ENCODE peak calls at places on chromosomes 16 and 17, in six cellular contexts. V is ovary, H is sigmoid colon, X is GM12878, Q is suprapubic skin, S is stomach. L is an unnamed sample. For H3K27me3, the result is how much of the 10 kb centered on the place peaks cover.

GRCh38 chr17:78798695-78799559 is 16.9 kb upstream of the CYTH1 start:
- DNase-seq in Q (no peak), S (no peak), X (no peak), H (no peak), V (no peak), L (no peak)

GRCh38 chr16:35102780-35103403 is 1643.5 kb downstream of the TP53TG3F start:
- DNase-seq in S (no peak), H (no peak), Q (no peak), V (no peak), X (no peak), L (no peak)

GRCh38 chr17:51741447-51741846 is 417.1 kb downstream of the CA10 start:
- DNase-seq in V (no peak), S (no peak), X (no peak), Q (no peak), H (no peak), L (no peak)

GRCh38 chr16:79607587-79607986 is 7.0 kb upstream of the MAF start:
- DNase-seq in Q (no peak), V (peak), X (no peak), H (no peak), S (no peak), L (no peak)

GRCh38 chr16:30953511-30954124 is 3.9 kb upstream of the SETD1A start:
- DNase-seq in S (peak), H (peak), Q (no peak), V (peak), X (no peak), L (peak)

GRCh38 chr16:87979352-87979751 is 28.1 kb downstream of the BANP start:
- DNase-seq in Q (no peak), X (no peak), H (peak), V (no peak), S (peak), L (no peak)

GRCh38 chr16:29820271-29820701 is at the start of gene MVP:
- DNase-seq in H (peak), S (peak), X (no peak), Q (no peak), V (peak), L (peak)

GRCh38 chr17:27654136-27654535 is 23.1 kb downstream of the LGALS9 start:
- DNase-seq in S (no peak), H (peak), X (no peak), Q (no peak), V (no peak), L (no peak)

GRCh38 chr17:43016216-43016615 is 6.0 kb downstream of the VAT1 start:
- DNase-seq in Q (no peak), X (no peak), V (no peak), H (no peak), S (no peak), L (no peak)

GRCh38 chr16:18832613-18833012 is 31.3 kb upstream of the ARL6IP1 start:
- DNase-seq in V (no peak), X (no peak), S (no peak), H (no peak), Q (no peak), L (no peak)

GRCh38 chr17:79388556-79389295 is 222.1 kb downstream of the RBFOX3 start:
- DNase-seq in X (no peak), H (no peak), S (peak), Q (no peak), V (no peak), L (no peak)

GRCh38 chr17:78448356-78448993 is 70.0 kb downstream of the PGS1 start:
- DNase-seq in Q (no peak), V (no peak), S (no peak), X (no peak), H (no peak), L (no peak)

GRCh38 chr16:78648517-78648916 is 549.1 kb downstream of the WWOX start:
- DNase-seq in X (no peak), H (no peak), V (peak), Q (no peak), S (peak), L (no peak)

GRCh38 chr16:13911871-13912270 is 8.1 kb upstream of the ERCC4 start:
- DNase-seq in H (no peak), X (no peak), S (no peak), V (no peak), Q (no peak), L (no peak)

GRCh38 chr17:79042421-79043190 is 18.6 kb downstream of the C1QTNF1 start:
- DNase-seq in V (peak), Q (no peak), S (peak), X (no peak), H (peak), L (peak)

GRCh38 chr17:4808378-4808767 is 1.4 kb downstream of the PLD2 start:
- DNase-seq in Q (no peak), V (peak), X (no peak), H (peak), S (peak), L (no peak)

GRCh38 chr17:1486802-1487695 is 5.4 kb downstream of the MYO1C start:
- DNase-seq in S (peak), X (peak), H (peak), Q (peak), V (peak), L (peak)

GRCh38 chr16:75566889-75567255 is 693 bp downstream of the GABARAPL2 start:
- DNase-seq in X (no peak), V (no peak), S (no peak), H (no peak), Q (no peak), L (no peak)

GRCh38 chr17:51046527-51047384 is 73.9 kb downstream of the SPAG9 start:
- DNase-seq in V (peak), X (no peak), H (peak), S (no peak), Q (no peak), L (peak)

GRCh38 chr17:19583871-19584270 is 50.2 kb downstream of the SLC47A1 start:
- DNase-seq in S (no peak), X (no peak), H (no peak), V (no peak), Q (no peak), L (no peak)

GRCh38 chr17:19579192-19579668 is 45.6 kb downstream of the SLC47A1 start:
- DNase-seq in X (no peak), S (no peak), V (peak), Q (no peak), H (no peak), L (no peak)

GRCh38 chr17:19574956-19575355 is 41.3 kb downstream of the SLC47A1 start:
- DNase-seq in S (no peak), X (no peak), Q (no peak), H (no peak), V (no peak), L (no peak)

GRCh38 chr17:19579867-19580565 is 46.4 kb downstream of the SLC47A1 start:
- DNase-seq in S (no peak), V (peak), H (no peak), Q (no peak), X (no peak), L (no peak)

GRCh38 chr17:19578545-19578944 is 44.9 kb downstream of the SLC47A1 start:
- DNase-seq in Q (no peak), S (no peak), V (no peak), H (no peak), X (no peak), L (no peak)
- TF ChIP-seq CTCF in Q (no peak), S (no peak), V (no peak), H (no peak), X (no peak), L (no peak)

GRCh38 chr16:2962334-2963073 is 1.6 kb upstream of the KREMEN2 start:
- DNase-seq in X (no peak), V (no peak), Q (no peak), H (no peak), S (no peak), L (no peak)

GRCh38 chr16:2966043-2966802 is 2.1 kb downstream of the KREMEN2 start:
- DNase-seq in S (no peak), H (no peak), Q (no peak), V (no peak), X (no peak), L (no peak)

GRCh38 chr16:2963611-2964415 is at the start of gene KREMEN2:
- DNase-seq in X (no peak), S (no peak), H (no peak), V (no peak), Q (no peak), L (no peak)

GRCh38 chr16:2963074-2963610 is 933 bp upstream of the KREMEN2 start:
- DNase-seq in Q (no peak), X (no peak), H (no peak), S (no peak), V (no peak), L (no peak)

DNA sequence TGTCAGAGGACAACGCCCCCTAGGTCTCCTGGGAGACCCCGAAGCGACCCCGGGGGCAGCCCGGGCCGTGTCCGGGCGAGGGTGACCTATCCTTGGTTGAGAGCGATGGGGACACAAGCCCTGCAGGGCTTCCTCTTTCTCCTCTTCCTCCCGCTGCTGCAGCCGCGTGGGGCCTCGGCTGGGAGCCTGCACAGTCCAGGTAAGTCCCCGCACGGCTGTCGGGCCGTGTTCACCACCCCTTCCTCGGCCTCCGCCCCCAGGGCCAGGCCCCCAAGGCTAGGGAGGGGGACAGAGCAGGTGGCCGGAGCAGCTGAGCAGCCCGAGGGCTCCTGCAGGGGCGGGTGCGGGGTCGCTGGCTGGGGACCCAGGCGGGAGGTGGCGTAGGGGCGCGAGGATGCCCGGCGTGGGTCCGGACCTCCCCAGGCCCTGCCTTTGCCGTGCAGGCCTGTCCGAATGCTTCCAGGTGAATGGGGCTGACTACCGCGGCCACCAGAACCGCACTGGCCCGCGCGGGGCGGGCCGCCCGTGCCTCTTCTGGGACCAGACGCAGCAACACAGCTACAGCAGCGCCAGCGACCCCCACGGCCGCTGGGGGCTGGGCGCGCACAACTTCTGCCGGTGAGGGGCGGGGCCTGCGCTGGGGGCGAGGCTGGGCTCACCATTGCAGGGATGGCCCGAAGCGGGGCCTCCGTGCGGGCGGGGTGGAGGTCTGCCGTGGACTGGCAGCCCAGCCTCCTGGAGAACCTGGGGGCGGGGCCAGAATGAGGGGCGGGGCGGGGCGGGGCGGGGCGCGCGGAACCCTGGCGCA is 545 bp downstream of the KREMEN2 start:
- DNase-seq in H (no peak), V (no peak), Q (no peak), S (peak), X (no peak), L (no peak)
- H3K27me3 ChIP-seq in H (half or more), V (under half), Q (half or more), S (under half), X (under half), L (half or more)

DNA sequence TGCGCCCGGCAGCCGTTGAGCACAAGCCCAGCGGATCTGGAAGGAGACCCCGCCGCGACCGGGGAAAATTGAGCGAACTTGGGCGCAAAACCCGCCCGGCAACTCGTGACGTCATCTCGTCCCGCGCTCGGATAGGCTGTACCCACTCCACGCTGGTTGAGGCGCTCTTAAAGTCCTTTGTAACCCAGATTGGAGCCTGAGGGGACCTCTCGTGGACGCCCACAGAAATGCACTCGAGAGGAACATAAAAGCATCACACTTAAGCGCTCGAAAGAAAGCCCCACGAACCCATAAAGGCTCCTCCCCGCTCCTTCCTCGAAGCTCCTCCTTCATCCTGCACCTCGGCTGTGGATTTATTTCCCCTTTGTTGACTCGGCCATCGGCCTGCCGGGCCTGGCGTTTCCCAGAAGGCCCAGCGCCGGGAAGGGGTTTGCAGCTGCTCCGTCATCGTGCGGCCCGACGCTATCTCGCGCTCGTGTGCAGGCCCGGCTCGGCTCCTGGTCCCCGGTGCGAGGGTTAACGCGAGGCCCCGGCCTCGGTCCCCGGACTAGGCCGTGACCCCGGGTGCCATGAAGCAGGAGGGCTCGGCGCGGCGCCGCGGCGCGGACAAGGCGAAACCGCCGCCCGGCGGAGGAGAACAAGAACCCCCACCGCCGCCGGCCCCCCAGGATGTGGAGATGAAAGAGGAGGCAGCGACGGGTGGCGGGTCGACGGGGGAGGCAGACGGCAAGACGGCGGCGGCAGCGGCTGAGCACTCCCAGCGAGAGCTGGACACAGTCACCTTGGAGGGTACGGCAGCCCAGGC is at the start of gene PSMD3:
- DNase-seq in V (peak), Q (peak), S (peak), H (peak), X (peak), L (peak)
- TF ChIP-seq EP300 in V (no peak), Q (no peak), S (no peak), H (no peak), X (peak), L (peak)

DNA sequence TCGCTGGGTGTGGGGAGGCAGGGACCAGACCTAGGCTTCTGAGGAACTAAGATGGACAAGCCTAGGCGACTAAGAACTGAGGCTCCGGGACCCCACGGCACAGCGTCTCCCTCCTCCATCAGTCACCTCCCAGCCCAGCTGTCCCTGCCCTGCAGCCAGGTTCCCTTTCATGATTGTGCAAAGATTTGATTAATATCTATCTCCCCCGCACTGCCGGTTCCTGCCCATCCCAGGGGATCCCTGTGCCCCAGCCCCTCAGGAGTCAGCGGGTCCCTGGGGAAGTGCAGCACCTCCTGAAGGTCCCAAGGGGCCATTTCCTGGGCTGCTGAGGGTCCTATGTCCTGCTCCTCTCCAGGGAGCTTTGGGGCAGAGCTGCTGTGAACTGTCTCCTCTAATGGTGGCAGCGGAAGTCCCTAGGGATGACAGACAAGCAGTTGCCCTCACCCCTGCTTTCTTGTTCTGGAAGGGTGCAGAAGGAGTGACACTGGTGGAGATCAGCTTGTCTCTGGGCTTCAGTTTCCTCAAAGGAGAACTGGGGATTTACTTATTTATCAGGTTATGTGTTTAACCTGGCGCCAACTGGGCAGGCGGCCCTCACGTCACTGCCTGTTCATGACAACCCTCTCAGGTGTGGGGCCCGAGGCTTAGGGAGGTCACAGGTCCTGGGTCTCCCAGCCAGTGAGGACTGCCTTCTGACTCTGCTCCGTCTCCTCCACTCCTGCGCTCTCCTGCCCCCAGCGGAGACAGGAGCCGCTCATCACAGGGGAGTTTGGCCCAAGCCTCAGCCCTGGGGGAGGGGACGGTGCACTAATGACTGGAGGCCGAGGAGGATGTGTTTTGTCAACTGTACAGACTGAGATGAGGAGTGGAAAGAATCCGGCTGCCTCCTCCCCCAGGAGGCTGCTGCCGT is 1.9 kb upstream of the C16orf74 start:
- DNase-seq in X (no peak), V (peak), Q (no peak), H (peak), S (peak), L (no peak)
- TF ChIP-seq CTCF in X (no peak), V (no peak), Q (no peak), H (no peak), S (no peak), L (no peak)

GRCh38 chr17:72414032-72414396 is 293.2 kb downstream of the SOX9 start:
- DNase-seq in Q (no peak), H (no peak), V (no peak), X (no peak), S (no peak), L (no peak)
- H3K27me3 ChIP-seq in Q (under half), H (under half), V (under half), X (under half), S (under half), L (under half)

GRCh38 chr17:49873926-49874325 is 26.1 kb upstream of the TAC4 start:
- DNase-seq in S (no peak), X (no peak), V (no peak), Q (no peak), H (no peak), L (no peak)

GRCh38 chr17:49873466-49873865 is 25.6 kb upstream of the TAC4 start:
- DNase-seq in Q (no peak), V (no peak), H (no peak), X (no peak), S (no peak), L (no peak)

GRCh38 chr17:49875690-49876089 is 27.8 kb upstream of the TAC4 start:
- DNase-seq in S (no peak), H (no peak), Q (no peak), V (no peak), X (no peak), L (no peak)

GRCh38 chr17:49872776-49873377 is 25.0 kb upstream of the TAC4 start:
- DNase-seq in H (no peak), Q (no peak), S (no peak), V (no peak), X (no peak), L (no peak)

DNA sequence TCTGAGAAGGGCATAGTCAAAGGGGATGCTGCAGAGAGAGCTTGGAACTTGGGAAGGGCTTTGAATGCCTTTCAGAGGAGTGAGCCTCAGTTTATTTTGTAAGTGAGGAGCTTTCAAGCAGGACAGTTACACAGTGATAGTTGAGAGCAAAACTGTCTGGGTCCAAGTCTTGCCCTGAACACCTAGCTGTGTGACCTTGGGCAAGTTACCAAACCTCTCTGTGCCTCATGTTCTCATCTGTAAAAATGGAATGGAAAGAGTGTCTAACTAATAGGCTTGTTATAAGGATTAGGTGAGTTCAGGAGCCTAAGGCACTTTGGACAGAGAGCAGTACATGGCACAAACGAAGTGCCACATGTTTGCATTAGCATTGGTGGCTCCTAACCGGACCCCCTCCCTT is 27.0 kb upstream of the TAC4 start:
- DNase-seq in V (no peak), X (no peak), H (no peak), Q (no peak), S (no peak), L (no peak)
- TF ChIP-seq EP300 in V (no peak), X (no peak), H (no peak), Q (no peak), S (no peak), L (no peak)

GRCh38 chr16:20743591-20743990 is 2.0 kb upstream of the THUMPD1 start:
- DNase-seq in Q (no peak), S (no peak), V (no peak), H (no peak), X (no peak), L (no peak)

GRCh38 chr16:20740007-20740883 is 1.4 kb downstream of the THUMPD1 start:
- DNase-seq in H (no peak), V (no peak), S (no peak), Q (no peak), X (no peak), L (no peak)

GRCh38 chr16:20744922-20745440 is 3.4 kb upstream of the THUMPD1 start:
- DNase-seq in H (no peak), X (no peak), S (no peak), Q (no peak), V (no peak), L (no peak)

GRCh38 chr16:20740901-20741491 is 622 bp downstream of the THUMPD1 start:
- DNase-seq in H (peak), X (peak), Q (peak), S (peak), V (peak), L (peak)

GRCh38 chr16:20741555-20742285 is at the start of gene THUMPD1:
- DNase-seq in Q (peak), V (peak), H (peak), S (peak), X (peak), L (peak)
- TF ChIP-seq CTCF in Q (no peak), V (peak), H (no peak), S (no peak), X (peak), L (no peak)

GRCh38 chr16:86242244-86243122 is 267.8 kb upstream of the FOXF1 start:
- DNase-seq in S (no peak), H (peak), V (no peak), Q (peak), X (no peak), L (no peak)
- H3K27me3 ChIP-seq in S (under half), H (under half), V (under half), Q (half or more), X (under half), L (under half)

GRCh38 chr17:29078183-29079045 is 35.5 kb downstream of the PIPOX start:
- DNase-seq in S (no peak), V (no peak), H (no peak), Q (no peak), X (no peak), L (no peak)
- TF ChIP-seq EP300 in S (no peak), V (no peak), H (no peak), Q (no peak), X (no peak), L (no peak)

L was measured in tibial nerve.